ENCODE peak calls at places on chromosomes 5 and 9, in nine cellular contexts. One of them, this sample, is unnamed.

GRCh38 chr9:16664211-16664610 is 206.3 kb downstream of the BNC2 start:
- DNase-seq in left lung: no peak
- DNase-seq in SJSA1: no peak
- DNase-seq in A549: no peak
- DNase-seq in esophagus squamous epithelium: no peak
- DNase-seq in astrocyte: peak; percentile 46
- DNase-seq in GM23248: peak; percentile 59
- DNase-seq in OCI-LY7: no peak
- DNase-seq in mesendoderm: no peak
- DNase-seq in this sample: no peak

GRCh38 chr5:151094054-151094858 is 13.4 kb upstream of the TNIP1 start:
- DNase-seq in left lung: peak; percentile 83
- DNase-seq in SJSA1: peak; percentile 80
- DNase-seq in A549: peak; percentile 43
- DNase-seq in esophagus squamous epithelium: no peak
- DNase-seq in astrocyte: no peak
- DNase-seq in GM23248: peak; percentile 60
- DNase-seq in OCI-LY7: no peak
- DNase-seq in mesendoderm: no peak
- DNase-seq in this sample: no peak

GRCh38 chr9:86943223-86943870 is 4.0 kb downstream of the GAS1 start:
- DNase-seq in left lung: no peak
- DNase-seq in SJSA1: no peak
- DNase-seq in A549: no peak
- DNase-seq in esophagus squamous epithelium: no peak
- DNase-seq in astrocyte: no peak
- DNase-seq in GM23248: peak; percentile 21
- DNase-seq in OCI-LY7: no peak
- DNase-seq in mesendoderm: no peak
- DNase-seq in this sample: no peak

GRCh38 chr5:157890825-157891587 is 32.1 kb upstream of the CLINT1 start:
- DNase-seq in left lung: no peak
- DNase-seq in SJSA1: no peak
- DNase-seq in A549: no peak
- DNase-seq in esophagus squamous epithelium: no peak
- DNase-seq in astrocyte: no peak
- DNase-seq in GM23248: no peak
- DNase-seq in OCI-LY7: peak; percentile 20
- DNase-seq in mesendoderm: peak; percentile 24
- DNase-seq in this sample: no peak

GRCh38 chr5:143085319-143085917 is 315.2 kb downstream of the ARHGAP26 start:
- DNase-seq in left lung: no peak
- DNase-seq in SJSA1: no peak
- DNase-seq in A549: no peak
- DNase-seq in esophagus squamous epithelium: no peak
- DNase-seq in astrocyte: no peak
- DNase-seq in GM23248: no peak
- DNase-seq in OCI-LY7: no peak
- DNase-seq in mesendoderm: no peak
- DNase-seq in this sample: no peak

GRCh38 chr5:3564827-3565560 is 30.6 kb upstream of the IRX1 start:
- DNase-seq in left lung: no peak
- DNase-seq in SJSA1: no peak
- DNase-seq in A549: no peak
- DNase-seq in esophagus squamous epithelium: no peak
- DNase-seq in astrocyte: no peak
- DNase-seq in GM23248: no peak
- DNase-seq in OCI-LY7: no peak
- DNase-seq in mesendoderm: no peak
- DNase-seq in this sample: no peak

GRCh38 chr9:99274016-99274415 is 51.9 kb downstream of the SEC61B start:
- DNase-seq in left lung: no peak
- DNase-seq in SJSA1: no peak
- DNase-seq in A549: no peak
- DNase-seq in esophagus squamous epithelium: no peak
- DNase-seq in astrocyte: no peak
- DNase-seq in GM23248: no peak
- DNase-seq in OCI-LY7: no peak
- DNase-seq in mesendoderm: no peak
- DNase-seq in this sample: no peak

GRCh38 chr5:149317281-149318048 is 27.8 kb upstream of the GRPEL2 start:
- DNase-seq in left lung: no peak
- DNase-seq in SJSA1: no peak
- DNase-seq in A549: peak; percentile 69
- DNase-seq in esophagus squamous epithelium: no peak
- DNase-seq in astrocyte: no peak
- DNase-seq in GM23248: peak; percentile 69
- DNase-seq in OCI-LY7: peak; percentile 54
- DNase-seq in mesendoderm: peak; percentile 52
- DNase-seq in this sample: peak; percentile 30

GRCh38 chr9:104746285-104746684 is 1.2 kb upstream of the NIPSNAP3A start:
- DNase-seq in left lung: no peak
- DNase-seq in SJSA1: no peak
- DNase-seq in A549: no peak
- DNase-seq in esophagus squamous epithelium: no peak
- DNase-seq in astrocyte: no peak
- DNase-seq in GM23248: no peak
- DNase-seq in OCI-LY7: no peak
- DNase-seq in mesendoderm: no peak
- DNase-seq in this sample: no peak

GRCh38 chr5:56525117-56525516 is 290.2 kb upstream of the MAP3K1 start:
- DNase-seq in left lung: no peak
- DNase-seq in SJSA1: no peak
- DNase-seq in A549: peak; percentile 29
- DNase-seq in esophagus squamous epithelium: no peak
- DNase-seq in astrocyte: peak; percentile 54
- DNase-seq in GM23248: no peak
- DNase-seq in OCI-LY7: no peak
- DNase-seq in mesendoderm: no peak
- DNase-seq in this sample: no peak

GRCh38 chr5:34834794-34835089 is 4.2 kb upstream of the TTC23L start:
- DNase-seq in left lung: no peak
- DNase-seq in SJSA1: no peak
- DNase-seq in A549: no peak
- DNase-seq in esophagus squamous epithelium: no peak
- DNase-seq in astrocyte: no peak
- DNase-seq in GM23248: no peak
- DNase-seq in OCI-LY7: no peak
- DNase-seq in mesendoderm: no peak
- DNase-seq in this sample: no peak

GRCh38 chr5:159061186-159061796 is 38.4 kb downstream of the EBF1 start:
- DNase-seq in left lung: peak; percentile 65
- DNase-seq in SJSA1: peak; percentile 97
- DNase-seq in A549: no peak
- DNase-seq in esophagus squamous epithelium: no peak
- DNase-seq in astrocyte: peak; percentile 77
- DNase-seq in GM23248: peak; percentile 97
- DNase-seq in OCI-LY7: no peak
- DNase-seq in mesendoderm: peak; percentile 17
- DNase-seq in this sample: no peak

GRCh38 chr9:13690595-13690994 is 411.1 kb upstream of the MPDZ start:
- DNase-seq in left lung: no peak
- DNase-seq in SJSA1: no peak
- DNase-seq in A549: no peak
- DNase-seq in esophagus squamous epithelium: no peak
- DNase-seq in astrocyte: peak; percentile 9
- DNase-seq in GM23248: no peak
- DNase-seq in OCI-LY7: no peak
- DNase-seq in mesendoderm: no peak
- DNase-seq in this sample: no peak

GRCh38 chr9:15469406-15469805 is 41.4 kb downstream of the PSIP1 start:
- DNase-seq in left lung: no peak
- DNase-seq in SJSA1: no peak
- DNase-seq in A549: no peak
- DNase-seq in esophagus squamous epithelium: no peak
- DNase-seq in astrocyte: peak; percentile 10
- DNase-seq in GM23248: no peak
- DNase-seq in OCI-LY7: no peak
- DNase-seq in mesendoderm: peak; percentile 4
- DNase-seq in this sample: no peak

GRCh38 chr5:14161825-14162556 is 18.8 kb downstream of the TRIO start:
- DNase-seq in left lung: no peak
- DNase-seq in SJSA1: peak; percentile 28
- DNase-seq in A549: no peak
- DNase-seq in esophagus squamous epithelium: no peak
- DNase-seq in astrocyte: no peak
- DNase-seq in GM23248: no peak
- DNase-seq in OCI-LY7: no peak
- DNase-seq in mesendoderm: no peak
- DNase-seq in this sample: no peak

GRCh38 chr5:160116991-160117390 is 2.3 kb downstream of the PWWP2A start:
- DNase-seq in left lung: no peak
- DNase-seq in SJSA1: no peak
- DNase-seq in A549: no peak
- DNase-seq in esophagus squamous epithelium: no peak
- DNase-seq in astrocyte: no peak
- DNase-seq in GM23248: no peak
- DNase-seq in OCI-LY7: no peak
- DNase-seq in mesendoderm: no peak
- DNase-seq in this sample: no peak

GRCh38 chr9:35905912-35906679 is at the start of gene HRCT1:
- DNase-seq in left lung: peak; percentile 92
- DNase-seq in SJSA1: peak; percentile 87
- DNase-seq in A549: peak; percentile 50
- DNase-seq in esophagus squamous epithelium: no peak
- DNase-seq in astrocyte: peak; percentile 94
- DNase-seq in GM23248: peak; percentile 97
- DNase-seq in OCI-LY7: no peak
- DNase-seq in mesendoderm: no peak
- DNase-seq in this sample: no peak

GRCh38 chr5:146007973-146008372 is 71.6 kb downstream of the SH3RF2 start:
- DNase-seq in left lung: no peak
- DNase-seq in SJSA1: no peak
- DNase-seq in A549: no peak
- DNase-seq in esophagus squamous epithelium: no peak
- DNase-seq in astrocyte: no peak
- DNase-seq in GM23248: no peak
- DNase-seq in OCI-LY7: no peak
- DNase-seq in mesendoderm: no peak
- DNase-seq in this sample: no peak

GRCh38 chr5:142981886-142982820 is 212.0 kb downstream of the ARHGAP26 start:
- DNase-seq in left lung: no peak
- DNase-seq in SJSA1: peak; percentile 81
- DNase-seq in A549: no peak
- DNase-seq in esophagus squamous epithelium: no peak
- DNase-seq in astrocyte: peak; percentile 95
- DNase-seq in GM23248: peak; percentile 84
- DNase-seq in OCI-LY7: no peak
- DNase-seq in mesendoderm: peak; percentile 70
- DNase-seq in this sample: no peak

GRCh38 chr5:180084638-180085561 is 13.3 kb upstream of the RNF130 start:
- DNase-seq in left lung: no peak
- DNase-seq in SJSA1: no peak
- DNase-seq in A549: no peak
- DNase-seq in esophagus squamous epithelium: no peak
- DNase-seq in astrocyte: no peak
- DNase-seq in GM23248: no peak
- DNase-seq in OCI-LY7: no peak
- DNase-seq in mesendoderm: peak; percentile 89
- DNase-seq in this sample: no peak

DNA sequence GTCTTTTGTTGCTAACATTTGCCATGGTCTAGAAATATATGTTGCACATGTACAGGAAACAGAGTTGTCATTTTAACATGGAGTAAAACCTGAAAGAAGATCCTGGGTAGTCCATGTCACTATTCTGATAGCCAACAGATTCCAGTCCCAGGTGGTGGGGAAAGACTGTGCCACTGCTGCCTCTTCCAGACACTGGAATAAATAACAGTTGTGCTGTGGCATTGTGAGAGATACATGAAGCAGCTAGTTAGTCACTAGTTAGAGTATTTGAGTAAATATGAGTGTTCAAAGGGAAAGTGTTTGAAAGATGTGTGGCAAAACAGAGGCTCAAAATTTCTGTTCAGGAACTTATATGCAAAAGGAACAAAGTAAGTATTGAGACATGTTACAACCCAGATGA is 1408.3 kb downstream of the EFNA5 start:
- DNase-seq in left lung: no peak
- DNase-seq in SJSA1: no peak
- DNase-seq in A549: no peak
- DNase-seq in esophagus squamous epithelium: no peak
- DNase-seq in astrocyte: no peak
- DNase-seq in GM23248: no peak
- DNase-seq in OCI-LY7: no peak
- DNase-seq in mesendoderm: no peak
- DNase-seq in this sample: no peak
- H3K27ac ChIP-seq in left lung: no peak overlapping the region
- H3K27ac ChIP-seq in SJSA1: no peak overlapping the region
- H3K27ac ChIP-seq in A549: no peak overlapping the region
- H3K27ac ChIP-seq in esophagus squamous epithelium: no peak overlapping the region
- H3K27ac ChIP-seq in astrocyte: no peak overlapping the region
- H3K27ac ChIP-seq in GM23248: no peak overlapping the region
- H3K27ac ChIP-seq in OCI-LY7: no peak overlapping the region
- H3K27ac ChIP-seq in mesendoderm: no peak overlapping the region
- H3K27ac ChIP-seq in this sample: no peak overlapping the region

DNA sequence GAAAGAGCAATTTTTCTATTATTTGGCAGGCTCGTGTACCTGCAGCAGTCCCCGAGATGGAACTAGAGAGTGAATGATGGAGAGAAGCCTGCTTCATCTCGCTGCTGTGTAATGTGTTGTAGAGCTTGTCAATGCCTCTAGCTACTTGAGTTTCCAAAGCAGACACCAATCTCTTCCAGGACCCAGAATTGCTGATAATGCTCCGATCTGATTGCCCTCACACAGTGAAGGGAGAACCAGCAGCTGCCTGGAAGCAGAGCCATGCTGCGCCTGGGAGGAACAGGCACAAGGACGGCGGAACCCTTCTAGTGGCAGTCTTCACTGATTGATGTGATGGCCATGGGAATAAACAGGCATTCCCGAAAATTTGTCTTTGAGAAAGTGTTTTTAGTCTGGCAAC is 288.0 kb downstream of the ICE1 start:
- DNase-seq in left lung: no peak
- DNase-seq in SJSA1: no peak
- DNase-seq in A549: no peak
- DNase-seq in esophagus squamous epithelium: no peak
- DNase-seq in astrocyte: no peak
- DNase-seq in GM23248: no peak
- DNase-seq in OCI-LY7: no peak
- DNase-seq in mesendoderm: no peak
- DNase-seq in this sample: no peak
- H3K27ac ChIP-seq in left lung: no peak overlapping the region
- H3K27ac ChIP-seq in SJSA1: no peak overlapping the region
- H3K27ac ChIP-seq in A549: no peak overlapping the region
- H3K27ac ChIP-seq in esophagus squamous epithelium: no peak overlapping the region
- H3K27ac ChIP-seq in astrocyte: no peak overlapping the region
- H3K27ac ChIP-seq in GM23248: no peak overlapping the region
- H3K27ac ChIP-seq in OCI-LY7: no peak overlapping the region
- H3K27ac ChIP-seq in mesendoderm: no peak overlapping the region
- H3K27ac ChIP-seq in this sample: no peak overlapping the region

GRCh38 chr9:113584728-113585442 is 121.4 kb downstream of the RGS3 start:
- DNase-seq in left lung: no peak
- DNase-seq in SJSA1: no peak
- DNase-seq in A549: no peak
- DNase-seq in esophagus squamous epithelium: no peak
- DNase-seq in astrocyte: no peak
- DNase-seq in GM23248: no peak
- DNase-seq in OCI-LY7: no peak
- DNase-seq in mesendoderm: no peak
- DNase-seq in this sample: no peak
- H3K27ac ChIP-seq in left lung: no peak overlapping the region
- H3K27ac ChIP-seq in SJSA1: no peak overlapping the region
- H3K27ac ChIP-seq in A549: no peak overlapping the region
- H3K27ac ChIP-seq in esophagus squamous epithelium: no peak overlapping the region
- H3K27ac ChIP-seq in astrocyte: no peak overlapping the region
- H3K27ac ChIP-seq in GM23248: no peak overlapping the region
- H3K27ac ChIP-seq in OCI-LY7: no peak overlapping the region
- H3K27ac ChIP-seq in mesendoderm: no peak overlapping the region
- H3K27ac ChIP-seq in this sample: no peak overlapping the region

GRCh38 chr5:119354522-119355243 is 1.1 kb upstream of the TNFAIP8 start:
- DNase-seq in left lung: no peak
- DNase-seq in SJSA1: no peak
- DNase-seq in A549: no peak
- DNase-seq in esophagus squamous epithelium: no peak
- DNase-seq in astrocyte: no peak
- DNase-seq in GM23248: no peak
- DNase-seq in OCI-LY7: peak; percentile 58
- DNase-seq in mesendoderm: no peak
- DNase-seq in this sample: no peak
- H3K27ac ChIP-seq in left lung: peak overlapping the region; percentile 81
- H3K27ac ChIP-seq in SJSA1: no peak overlapping the region
- H3K27ac ChIP-seq in A549: no peak overlapping the region
- H3K27ac ChIP-seq in esophagus squamous epithelium: peak overlapping the region; percentile 88
- H3K27ac ChIP-seq in astrocyte: no peak overlapping the region
- H3K27ac ChIP-seq in GM23248: no peak overlapping the region
- H3K27ac ChIP-seq in OCI-LY7: peak overlapping the region; percentile 91
- H3K27ac ChIP-seq in mesendoderm: no peak overlapping the region
- H3K27ac ChIP-seq in this sample: no peak overlapping the region